ENCODE peak calls at places on chromosomes 5 and 9, in four cellular contexts. One of them, this sample, is unnamed.

GRCh38 chr9:73743826-73744225 is 592.2 kb downstream of the ANXA1 start:
- DNase-seq in SK-N-SH: no peak
- DNase-seq in HepG2: no peak
- DNase-seq in GM12878: no peak
- DNase-seq in this sample: no peak

GRCh38 chr5:84384604-84385575 is at the start of gene EDIL3:
- DNase-seq in SK-N-SH: peak
- DNase-seq in HepG2: no peak
- DNase-seq in GM12878: no peak
- DNase-seq in this sample: no peak

GRCh38 chr9:117734523-117735314 is 30.5 kb downstream of the TLR4 start:
- DNase-seq in SK-N-SH: no peak
- DNase-seq in HepG2: no peak
- DNase-seq in GM12878: no peak
- DNase-seq in this sample: no peak

GRCh38 chr5:121378559-121379359 is 472.9 kb upstream of the FTMT start:
- DNase-seq in SK-N-SH: no peak
- DNase-seq in HepG2: no peak
- DNase-seq in GM12878: no peak
- DNase-seq in this sample: no peak

GRCh38 chr5:126351138-126351537 is 72.1 kb upstream of the GRAMD2B start:
- DNase-seq in SK-N-SH: no peak
- DNase-seq in HepG2: no peak
- DNase-seq in GM12878: no peak
- DNase-seq in this sample: no peak

GRCh38 chr5:141330299-141331080 is at the start of gene PCDHGA1:
- DNase-seq in SK-N-SH: peak
- DNase-seq in HepG2: peak
- DNase-seq in GM12878: no peak
- DNase-seq in this sample: peak

GRCh38 chr9:17013010-17013409 is 121.8 kb upstream of the CNTLN start:
- DNase-seq in SK-N-SH: no peak
- DNase-seq in HepG2: no peak
- DNase-seq in GM12878: no peak
- DNase-seq in this sample: no peak

GRCh38 chr5:172758077-172758835 is 12.7 kb downstream of the DUSP1 start:
- DNase-seq in SK-N-SH: no peak
- DNase-seq in HepG2: no peak
- DNase-seq in GM12878: no peak
- DNase-seq in this sample: peak

GRCh38 chr5:176548967-176549444 is at the start of gene CDHR2:
- DNase-seq in SK-N-SH: no peak
- DNase-seq in HepG2: peak
- DNase-seq in GM12878: no peak
- DNase-seq in this sample: no peak

GRCh38 chr9:6978591-6978990 is 220.8 kb downstream of the KDM4C start:
- DNase-seq in SK-N-SH: no peak
- DNase-seq in HepG2: no peak
- DNase-seq in GM12878: no peak
- DNase-seq in this sample: no peak

GRCh38 chr9:76559283-76559682 is 100.3 kb downstream of the GCNT1 start:
- DNase-seq in SK-N-SH: no peak
- DNase-seq in HepG2: no peak
- DNase-seq in GM12878: no peak
- DNase-seq in this sample: no peak

GRCh38 chr5:88886756-88887741 is 4.1 kb upstream of the MEF2C start:
- DNase-seq in SK-N-SH: no peak
- DNase-seq in HepG2: no peak
- DNase-seq in GM12878: no peak
- DNase-seq in this sample: no peak

GRCh38 chr5:38339446-38339845 is 81.1 kb downstream of the EGFLAM start:
- DNase-seq in SK-N-SH: no peak
- DNase-seq in HepG2: no peak
- DNase-seq in GM12878: no peak
- DNase-seq in this sample: no peak

GRCh38 chr9:116232425-116233159 is 79.0 kb downstream of the PAPPA start:
- DNase-seq in SK-N-SH: no peak
- DNase-seq in HepG2: no peak
- DNase-seq in GM12878: no peak
- DNase-seq in this sample: no peak

GRCh38 chr5:50667079-50667652 is 729 bp downstream of the PARP8 start:
- DNase-seq in SK-N-SH: peak
- DNase-seq in HepG2: no peak
- DNase-seq in GM12878: no peak
- DNase-seq in this sample: no peak

GRCh38 chr9:88920645-88921044 is 70.6 kb upstream of the S1PR3 start:
- DNase-seq in SK-N-SH: no peak
- DNase-seq in HepG2: no peak
- DNase-seq in GM12878: no peak
- DNase-seq in this sample: no peak

GRCh38 chr9:72207278-72207677 is 58.0 kb downstream of the GDA start:
- DNase-seq in SK-N-SH: no peak
- DNase-seq in HepG2: peak
- DNase-seq in GM12878: no peak
- DNase-seq in this sample: no peak

GRCh38 chr9:132534832-132535231 is 47.6 kb upstream of the BARHL1 start:
- DNase-seq in SK-N-SH: no peak
- DNase-seq in HepG2: no peak
- DNase-seq in GM12878: no peak
- DNase-seq in this sample: no peak

GRCh38 chr5:38509185-38509584 is 47.3 kb downstream of the LIFR start:
- DNase-seq in SK-N-SH: no peak
- DNase-seq in HepG2: no peak
- DNase-seq in GM12878: no peak
- DNase-seq in this sample: no peak

GRCh38 chr5:123844873-123845272 is 332.9 kb downstream of the CSNK1G3 start:
- DNase-seq in SK-N-SH: no peak
- DNase-seq in HepG2: no peak
- DNase-seq in GM12878: no peak
- DNase-seq in this sample: no peak

GRCh38 chr9:110088099-110088498 is 119.9 kb downstream of the C9orf152 start:
- DNase-seq in SK-N-SH: no peak
- DNase-seq in HepG2: no peak
- DNase-seq in GM12878: no peak
- DNase-seq in this sample: no peak
- TF ChIP-seq NFIC in SK-N-SH: no peak
- TF ChIP-seq NFIC in HepG2: no peak
- TF ChIP-seq NFIC in GM12878: no peak
- TF ChIP-seq NFIC in this sample: peak

DNA sequence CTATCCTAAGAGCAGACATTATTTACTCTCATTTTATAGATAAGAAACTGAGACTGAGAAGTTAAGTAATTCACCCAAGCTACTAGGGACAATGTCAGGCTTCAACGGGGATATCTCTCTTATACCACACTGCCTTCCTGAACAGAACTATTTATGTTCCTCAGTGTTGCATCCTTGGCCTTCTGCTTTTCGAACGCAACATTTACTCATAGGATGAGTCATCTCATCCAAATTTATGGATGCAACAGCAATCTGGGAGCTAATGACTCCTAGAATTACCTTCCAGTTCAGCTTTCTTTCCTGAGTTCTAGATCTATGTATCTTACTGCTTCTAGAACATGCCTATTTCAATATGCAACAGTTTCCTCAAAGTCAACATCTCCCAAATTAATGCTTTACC is 103.6 kb upstream of the PAM start:
- DNase-seq in SK-N-SH: no peak
- DNase-seq in HepG2: no peak
- DNase-seq in GM12878: no peak
- DNase-seq in this sample: no peak
- TF ChIP-seq NFIC in SK-N-SH: no peak
- TF ChIP-seq NFIC in HepG2: no peak
- TF ChIP-seq NFIC in GM12878: no peak
- TF ChIP-seq NFIC in this sample: no peak

GRCh38 chr5:10479226-10479721 is 37.6 kb downstream of the ROPN1L start:
- DNase-seq in SK-N-SH: no peak
- DNase-seq in HepG2: no peak
- DNase-seq in GM12878: no peak
- DNase-seq in this sample: no peak
- TF ChIP-seq NFIC in SK-N-SH: peak
- TF ChIP-seq NFIC in HepG2: no peak
- TF ChIP-seq NFIC in GM12878: no peak
- TF ChIP-seq NFIC in this sample: no peak

GRCh38 chr5:139690385-139691274 is 42.5 kb downstream of the CXXC5 start:
- DNase-seq in SK-N-SH: peak
- DNase-seq in HepG2: no peak
- DNase-seq in GM12878: no peak
- DNase-seq in this sample: peak
- TF ChIP-seq NFIC in SK-N-SH: no peak
- TF ChIP-seq NFIC in HepG2: no peak
- TF ChIP-seq NFIC in GM12878: no peak
- TF ChIP-seq NFIC in this sample: no peak

GRCh38 chr9:113481176-113481805 is 17.8 kb downstream of the RGS3 start:
- DNase-seq in SK-N-SH: no peak
- DNase-seq in HepG2: no peak
- DNase-seq in GM12878: no peak
- DNase-seq in this sample: no peak
- TF ChIP-seq NFIC in SK-N-SH: no peak
- TF ChIP-seq NFIC in HepG2: no peak
- TF ChIP-seq NFIC in GM12878: no peak
- TF ChIP-seq NFIC in this sample: no peak

GRCh38 chr5:148831590-148832565 is 5.5 kb downstream of the ADRB2 start:
- DNase-seq in SK-N-SH: no peak
- DNase-seq in HepG2: no peak
- DNase-seq in GM12878: peak
- DNase-seq in this sample: no peak
- TF ChIP-seq NFIC in SK-N-SH: no peak
- TF ChIP-seq NFIC in HepG2: no peak
- TF ChIP-seq NFIC in GM12878: peak
- TF ChIP-seq NFIC in this sample: no peak

This sample was measured in K562.